ENCODE peak calls at places on chromosome 17, in seven cellular contexts. D is uterus, O is pancreas, U is fibroblast of lung, R is cardiac muscle cell, B is heart right ventricle, T is A549. S is an unnamed sample. For H3K4me1, the result is how much of the 10 kb centered on the place peaks cover.

GRCh38 chr17:48908853-48909394 is 717 bp downstream of the UBE2Z start:
- DNase-seq in D (peak), R (peak), U (peak), O (peak), B (peak), T (peak), S (peak)

GRCh38 chr17:29611351-29612093 is 11.2 kb downstream of the CORO6 start:
- DNase-seq in O (no peak), B (no peak), D (no peak), U (no peak), T (no peak), R (no peak), S (no peak)

GRCh38 chr17:50596191-50597037 is 35.9 kb downstream of the CACNA1G start:
- DNase-seq in R (no peak), O (no peak), D (no peak), B (no peak), U (no peak), T (no peak), S (no peak)

GRCh38 chr17:338442-339192 is 14.0 kb downstream of the RPH3AL start:
- DNase-seq in T (no peak), U (no peak), D (no peak), R (no peak), B (no peak), O (peak), S (peak)

GRCh38 chr17:49920370-49920769 is 48.6 kb upstream of the DLX4 start:
- DNase-seq in T (no peak), B (no peak), R (no peak), O (no peak), U (no peak), D (no peak), S (no peak)

GRCh38 chr17:64084086-64084939 is 45.6 kb downstream of the ERN1 start:
- DNase-seq in B (no peak), U (peak), O (no peak), D (no peak), T (peak), R (peak), S (no peak)

GRCh38 chr17:72730091-72730490 is 362.4 kb downstream of the SLC39A11 start:
- DNase-seq in D (no peak), B (no peak), T (peak), R (peak), U (peak), O (no peak), S (no peak)

GRCh38 chr17:59533694-59534093 is 31.7 kb upstream of the DHX40 start:
- DNase-seq in B (no peak), U (no peak), D (no peak), R (no peak), O (no peak), T (no peak), S (no peak)

GRCh38 chr17:40341808-40342574 is 22.5 kb downstream of the GJD3 start:
- DNase-seq in R (peak), O (peak), D (peak), U (peak), T (peak), B (peak), S (peak)

GRCh38 chr17:9240659-9241370 is 219.5 kb downstream of the NTN1 start:
- DNase-seq in O (peak), D (peak), R (peak), T (peak), B (peak), U (peak), S (peak)

GRCh38 chr17:42679492-42680330 is 1.9 kb downstream of the CCR10 start:
- DNase-seq in T (peak), R (peak), D (peak), B (peak), O (peak), U (peak), S (peak)

GRCh38 chr17:17041018-17041521 is 1.2 kb upstream of the MPRIP start:
- DNase-seq in T (peak), U (peak), R (no peak), D (no peak), O (peak), B (peak), S (peak)

GRCh38 chr17:60392845-60393702 is 1.1 kb upstream of the USP32 start:
- DNase-seq in O (no peak), D (peak), U (peak), T (peak), R (peak), B (peak), S (no peak)

GRCh38 chr17:43868236-43868994 is 21.4 kb downstream of the CD300LG start:
- DNase-seq in O (no peak), R (no peak), T (no peak), U (no peak), B (no peak), D (no peak), S (no peak)

GRCh38 chr17:53032861-53033271 is 789.9 kb upstream of the KIF2B start:
- DNase-seq in R (peak), B (peak), T (peak), D (no peak), O (no peak), U (peak), S (no peak)

GRCh38 chr17:57480438-57481196 is 224.3 kb downstream of the MSI2 start:
- DNase-seq in O (no peak), U (peak), D (peak), R (peak), T (no peak), B (no peak), S (no peak)

GRCh38 chr17:67200727-67201301 is 44.2 kb downstream of the HELZ start:
- DNase-seq in U (no peak), B (no peak), D (no peak), R (peak), T (peak), O (no peak), S (no peak)

GRCh38 chr17:61806941-61807340 is 56.4 kb downstream of the BRIP1 start:
- DNase-seq in U (peak), D (no peak), B (no peak), O (no peak), R (no peak), T (no peak), S (no peak)

GRCh38 chr17:27256225-27257030 is 37.5 kb upstream of the WSB1 start:
- DNase-seq in O (no peak), D (no peak), B (no peak), R (peak), U (peak), T (peak), S (no peak)

GRCh38 chr17:20291853-20292252 is 175.5 kb downstream of the LGALS9B start:
- DNase-seq in U (no peak), D (no peak), R (no peak), B (no peak), T (no peak), O (no peak), S (no peak)

GRCh38 chr17:21458036-21458435 is 81.9 kb downstream of the KCNJ12 start:
- DNase-seq in B (no peak), T (no peak), R (no peak), D (no peak), U (no peak), O (no peak), S (no peak)

GRCh38 chr17:41338961-41339485 is 11.6 kb downstream of the KRT33A start:
- DNase-seq in T (no peak), D (no peak), O (no peak), R (no peak), U (no peak), B (no peak), S (no peak)

GRCh38 chr17:43393944-43394482 is 4.8 kb upstream of the ARL4D start:
- DNase-seq in T (peak), D (peak), R (peak), O (peak), B (peak), U (peak), S (peak)

GRCh38 chr17:54900457-54901229 is at the start of gene TOM1L1:
- DNase-seq in U (peak), B (peak), D (peak), R (peak), O (peak), T (peak), S (peak)

GRCh38 chr17:78427140-78427539 is 48.7 kb downstream of the PGS1 start:
- DNase-seq in D (no peak), U (no peak), O (no peak), R (no peak), B (no peak), T (no peak), S (no peak)

GRCh38 chr17:40015005-40015997 is at the start of gene CSF3:
- DNase-seq in B (no peak), D (peak), O (no peak), U (no peak), R (peak), T (no peak), S (no peak)

GRCh38 chr17:74972107-74972972 is at the start of gene HID1:
- DNase-seq in T (peak), R (peak), O (peak), B (peak), D (no peak), U (no peak), S (peak)

DNA sequence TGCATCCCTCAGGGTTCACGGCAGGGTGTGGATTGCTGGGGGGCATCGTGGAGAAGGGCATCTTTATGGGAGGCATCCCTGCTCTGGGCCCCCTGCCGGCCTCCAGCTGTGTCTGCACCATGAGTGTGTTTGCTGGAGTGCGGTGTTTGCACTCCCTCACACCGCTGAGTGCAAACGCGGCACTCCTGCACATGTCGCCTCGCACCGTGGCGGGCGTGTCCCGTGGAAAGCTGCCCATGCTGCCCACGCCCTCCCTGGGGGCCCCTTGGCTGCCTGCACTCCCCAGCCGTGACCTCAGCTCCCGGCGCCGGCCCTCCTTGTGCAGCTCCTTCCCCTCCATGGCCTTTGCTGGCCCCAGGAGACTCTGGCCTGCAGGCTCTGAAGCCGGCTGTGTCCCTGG is 74.6 kb upstream of the ZNF750 start:
- DNase-seq in R (peak), O (peak), U (no peak), T (no peak), D (no peak), B (no peak), S (no peak)
- H3K4me1 ChIP-seq in R (under half), O (under half), U (under half), T (under half), D (under half), B (under half), S (under half)

DNA sequence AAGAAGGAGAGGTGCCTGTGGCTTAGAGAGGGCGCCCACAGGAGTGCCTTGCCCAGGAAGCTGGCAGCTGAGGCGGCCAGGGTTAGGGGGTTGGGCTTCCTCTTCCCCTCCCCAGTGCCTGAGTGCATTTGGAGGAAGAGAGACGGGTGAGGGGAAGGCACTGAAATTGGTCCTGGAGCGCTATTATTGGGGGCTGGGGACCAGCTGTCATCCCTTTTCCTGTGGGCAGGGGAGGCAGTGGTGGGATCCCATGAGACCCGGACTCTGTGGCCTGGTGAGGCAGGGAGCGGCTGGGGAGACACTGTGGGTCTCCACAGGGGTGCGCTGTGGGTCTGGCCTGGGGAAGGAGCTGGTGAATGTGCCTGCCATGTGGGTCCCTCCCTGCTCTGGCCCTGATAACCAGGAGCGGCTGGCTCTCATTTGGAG is 259.7 kb downstream of the SEC14L1 start:
- DNase-seq in U (no peak), R (peak), D (no peak), T (no peak), B (peak), O (no peak), S (no peak)
- H3K4me3 ChIP-seq in U (no peak), R (no peak), D (no peak), T (no peak), B (no peak), O (no peak), S (no peak)

DNA sequence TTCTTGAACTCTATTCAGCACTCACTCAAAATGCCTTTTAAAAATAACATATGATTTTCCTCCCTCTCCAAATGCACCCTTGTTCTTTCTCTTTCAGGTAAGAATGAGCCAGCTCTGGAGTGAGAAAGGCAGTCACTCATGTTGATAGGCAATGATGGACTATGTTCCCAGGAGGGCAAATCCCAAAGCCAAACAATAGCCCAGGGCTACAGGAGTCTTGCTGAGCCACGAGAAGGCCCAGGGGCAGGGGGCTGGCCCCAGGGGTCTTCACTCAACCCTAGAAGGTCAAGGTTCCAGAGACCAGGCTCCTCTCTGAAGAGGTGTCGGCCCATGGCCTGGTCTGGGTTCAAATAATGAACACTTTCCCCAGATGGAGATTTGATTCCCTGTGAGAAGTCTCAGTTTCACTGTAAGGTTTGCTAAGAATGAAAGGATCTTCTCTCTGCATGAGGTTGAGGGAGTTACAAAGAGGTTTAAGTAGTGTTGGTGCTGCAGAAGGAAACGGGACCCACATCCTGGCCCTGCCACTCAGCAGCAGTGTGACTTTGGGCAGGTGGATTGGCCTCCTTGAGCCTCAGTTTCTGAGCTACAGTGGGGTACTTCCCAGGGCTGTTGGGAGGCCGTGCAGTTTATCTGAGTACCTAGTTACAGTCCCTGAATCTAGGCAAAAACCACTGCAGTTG is 49.0 kb downstream of the RTN4RL1 start:
- DNase-seq in O (no peak), B (no peak), D (no peak), U (no peak), R (no peak), T (no peak), S (no peak)
- H3K4me1 ChIP-seq in O (under half), B (under half), D (under half), U (under half), R (under half), T (under half), S (under half)

GRCh38 chr17:8173056-8173870 is 2.9 kb downstream of the TMEM107 start:
- DNase-seq in R (peak), B (peak), O (no peak), U (peak), D (peak), T (peak), S (peak)

GRCh38 chr17:8176998-8177731 is 985 bp upstream of the TMEM107 start:
- DNase-seq in R (no peak), T (no peak), U (no peak), B (no peak), D (no peak), O (no peak), S (peak)

GRCh38 chr17:8176197-8176940 is at the start of gene TMEM107:
- DNase-seq in U (peak), B (peak), D (peak), O (peak), R (peak), T (peak), S (peak)

GRCh38 chr17:8175795-8176196 is 384 bp downstream of the TMEM107 start:
- DNase-seq in R (no peak), U (no peak), T (peak), O (peak), B (no peak), D (no peak), S (no peak)

DNA sequence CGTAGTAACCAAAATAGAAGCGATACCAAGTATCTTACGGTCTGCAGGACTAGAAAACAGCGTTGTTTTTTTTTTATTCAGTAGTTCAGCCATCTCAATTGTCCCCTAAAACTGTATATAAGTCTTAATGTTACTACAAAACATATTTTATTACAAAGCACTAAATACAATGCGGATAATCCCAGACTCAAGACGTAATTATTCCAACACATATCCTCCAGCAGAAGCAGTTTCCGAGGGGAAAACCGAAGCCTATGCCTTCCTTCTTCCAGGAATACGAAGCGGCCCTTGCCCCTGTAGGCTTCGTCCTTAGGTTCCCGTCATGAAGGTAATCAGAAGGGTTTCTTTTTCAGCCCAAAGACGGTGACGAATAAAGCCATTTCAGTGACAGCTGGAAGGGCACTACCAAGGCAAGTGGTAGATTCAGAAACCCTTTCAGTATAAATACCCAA is 2.3 kb downstream of the TMEM107 start:
- DNase-seq in T (peak), R (no peak), B (no peak), D (no peak), O (no peak), U (no peak), S (no peak)
- H3K4me3 ChIP-seq in T (peak), R (peak), B (peak), D (peak), O (peak), U (peak), S (peak)

DNA sequence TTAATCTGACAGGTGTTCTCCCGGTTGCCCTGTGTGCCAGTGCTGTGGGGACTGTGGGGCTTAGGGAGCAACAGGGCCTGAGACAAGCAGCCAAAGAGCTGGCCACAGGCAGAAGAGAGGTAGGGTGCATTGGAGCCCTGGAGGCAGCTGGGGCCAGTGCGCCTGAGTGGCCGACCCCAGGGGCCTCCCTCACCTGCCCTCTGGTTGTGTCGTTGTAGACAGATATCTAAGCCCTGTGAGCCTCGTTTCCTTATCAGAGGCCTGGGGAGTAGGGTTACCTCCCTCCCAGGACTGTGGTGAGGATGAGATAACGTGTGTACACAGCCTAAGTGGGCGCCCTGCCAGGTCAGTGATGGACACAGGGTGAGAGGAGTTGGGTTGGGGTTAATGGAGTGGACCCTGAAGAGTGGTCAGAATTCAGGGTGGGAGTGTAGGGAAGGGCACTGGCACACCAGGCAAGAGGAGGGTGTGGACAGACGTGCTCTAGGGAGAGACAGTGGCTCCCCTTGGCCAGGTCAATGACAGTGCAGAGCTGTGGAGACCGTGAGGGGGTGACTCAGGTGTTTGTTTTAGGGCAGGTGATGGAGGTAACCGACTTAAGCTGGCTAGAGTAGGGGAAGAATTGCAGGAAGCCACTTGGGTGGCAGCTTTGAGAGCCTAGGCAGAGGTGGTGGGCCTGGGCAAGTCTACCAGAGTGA is 3.4 kb downstream of the NARF start:
- DNase-seq in U (no peak), D (no peak), B (no peak), R (no peak), O (peak), T (no peak), S (peak)
- H3K4me1 ChIP-seq in U (under half), D (under half), B (under half), R (under half), O (under half), T (under half), S (under half)

DNA sequence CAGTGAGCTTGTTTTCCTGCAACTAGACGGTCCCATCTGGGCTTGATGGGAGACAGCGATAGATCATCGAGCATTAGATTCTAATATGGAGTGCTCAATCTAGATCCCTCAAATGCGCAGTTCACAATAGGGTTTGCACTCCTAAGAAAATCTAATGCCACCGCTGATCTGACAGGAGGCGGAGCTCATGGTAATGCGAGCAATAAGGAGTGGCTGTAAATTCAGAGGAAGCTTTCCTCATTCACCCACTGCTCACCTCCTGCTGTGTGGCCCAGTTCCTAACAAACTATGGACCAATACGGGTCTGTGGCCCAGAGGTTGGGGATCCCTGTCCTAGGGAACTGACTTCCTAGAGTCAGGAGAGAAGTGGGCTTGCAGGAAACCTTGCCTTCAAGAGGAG is 25.3 kb upstream of the AMZ2 start:
- DNase-seq in T (no peak), D (no peak), R (no peak), U (no peak), B (no peak), O (no peak), S (no peak)
- H3K4me3 ChIP-seq in T (no peak), D (no peak), R (no peak), U (no peak), B (no peak), O (no peak), S (no peak)

GRCh38 chr17:6636105-6636504 is 4.4 kb downstream of the KIAA0753 start:
- DNase-seq in U (no peak), O (no peak), B (no peak), D (no peak), T (no peak), R (no peak), S (no peak)
- H3K4me1 ChIP-seq in U (under half), O (under half), B (under half), D (under half), T (under half), R (under half), S (under half)